ENCODE peak calls at places on chromosomes 13 and 19, in eight cellular contexts. Q is pancreas, Z is brain microvascular endothelial cell, D is neural crest cell, V is endothelial cell, H is NB4, M is GM12864, Y is astrocyte. X is an unnamed sample.

GRCh38 chr13:80048802-80049201 is 292.1 kb downstream of the SPRY2 start:
- DNase-seq in M (peak; percentile 74), Z (peak; percentile 99), D (peak; percentile 8), V (peak; percentile 16), Y (peak; percentile 98), H (peak; percentile 98), Q (peak; percentile 47), X (peak; percentile 12)

GRCh38 chr19:38263696-38264485 is 482 bp upstream of the SPINT2 start:
- DNase-seq in Q (peak; percentile 98), Z (peak; percentile 63), D (no peak), Y (peak; percentile 54), M (no peak), V (no peak), H (no peak), X (peak; percentile 100)

GRCh38 chr19:4278460-4278901 is 585 bp upstream of the SHD start:
- DNase-seq in H (peak; percentile 24), M (no peak), Z (no peak), Q (no peak), Y (no peak), D (no peak), V (no peak), X (no peak)

GRCh38 chr19:21358768-21359451 is at the start of gene ZNF738:
- DNase-seq in H (peak; percentile 98), Y (peak; percentile 92), V (peak; percentile 86), Q (peak; percentile 88), Z (peak; percentile 96), M (peak; percentile 87), D (peak; percentile 83), X (peak; percentile 79)

GRCh38 chr13:31134055-31134711 is 27.5 kb downstream of the HSPH1 start:
- DNase-seq in V (no peak), Y (no peak), Q (no peak), Z (no peak), D (no peak), M (no peak), H (no peak), X (no peak)

GRCh38 chr13:33932765-33933406 is 114.9 kb downstream of the RFC3 start:
- DNase-seq in Y (peak; percentile 75), H (no peak), Z (peak; percentile 2), V (no peak), M (no peak), Q (no peak), D (no peak), X (no peak)

GRCh38 chr13:83162493-83162892 is 719.8 kb downstream of the SLITRK1 start:
- DNase-seq in Z (no peak), Y (no peak), V (no peak), H (no peak), M (no peak), Q (no peak), D (no peak), X (no peak)

GRCh38 chr19:11138659-11139526 is 16.7 kb downstream of the SPC24 start:
- DNase-seq in V (peak; percentile 47), H (peak; percentile 81), D (no peak), M (no peak), Q (peak; percentile 40), Y (peak; percentile 65), Z (peak; percentile 73), X (peak; percentile 53)

GRCh38 chr19:55529636-55530230 is 7.2 kb downstream of the SBK2 start:
- DNase-seq in D (no peak), Y (no peak), Q (no peak), H (no peak), V (no peak), M (no peak), Z (no peak), X (no peak)

GRCh38 chr19:4246767-4247593 is at the start of gene YJU2:
- DNase-seq in Z (peak; percentile 99), Q (peak; percentile 97), V (peak; percentile 97), H (peak; percentile 96), D (peak; percentile 98), Y (peak; percentile 98), M (peak; percentile 98), X (peak; percentile 97)

GRCh38 chr13:83780201-83780600 is 102.1 kb downstream of the SLITRK1 start:
- DNase-seq in Z (peak; percentile 47), Q (peak; percentile 10), H (peak; percentile 56), M (no peak), D (no peak), Y (peak; percentile 8), V (peak; percentile 36), X (no peak)

GRCh38 chr19:41755328-41755913 is at the start of gene CEACAM6:
- DNase-seq in Y (no peak), M (no peak), Q (no peak), D (no peak), H (no peak), V (no peak), Z (no peak), X (peak; percentile 24)

GRCh38 chr19:19637186-19637522 is 6.3 kb downstream of the GMIP start:
- DNase-seq in Z (no peak), Q (no peak), Y (no peak), D (no peak), H (no peak), M (no peak), V (no peak), X (no peak)

GRCh38 chr13:99895999-99896695 is 75.4 kb downstream of the ZIC5 start:
- DNase-seq in Z (no peak), D (peak; percentile 35), Y (no peak), Q (no peak), M (no peak), H (no peak), V (peak; percentile 14), X (no peak)

GRCh38 chr19:10812196-10812595 is 23.8 kb downstream of the TMED1 start:
- DNase-seq in Z (no peak), M (no peak), Q (no peak), D (no peak), H (peak; percentile 46), Y (no peak), V (no peak), X (no peak)

GRCh38 chr19:8640402-8641004 is 10.1 kb downstream of the NFILZ start:
- DNase-seq in Y (no peak), H (peak; percentile 100), D (no peak), Z (no peak), M (no peak), V (no peak), Q (no peak), X (peak; percentile 22)

GRCh38 chr13:111656439-111656838 is 336.0 kb downstream of the TEX29 start:
- DNase-seq in D (no peak), H (no peak), V (no peak), Z (no peak), Q (no peak), M (no peak), Y (no peak), X (no peak)

GRCh38 chr19:18152444-18152816 is 533 bp upstream of the PIK3R2 start:
- DNase-seq in H (peak; percentile 99), M (peak; percentile 100), V (peak; percentile 95), Y (peak; percentile 90), Q (peak; percentile 96), Z (peak; percentile 98), D (peak; percentile 99), X (peak; percentile 89)

GRCh38 chr13:105346141-105346766 is 1189.2 kb downstream of the EFNB2 start:
- DNase-seq in H (no peak), M (no peak), Z (peak; percentile 82), Y (peak; percentile 92), D (no peak), Q (no peak), V (no peak), X (no peak)

DNA sequence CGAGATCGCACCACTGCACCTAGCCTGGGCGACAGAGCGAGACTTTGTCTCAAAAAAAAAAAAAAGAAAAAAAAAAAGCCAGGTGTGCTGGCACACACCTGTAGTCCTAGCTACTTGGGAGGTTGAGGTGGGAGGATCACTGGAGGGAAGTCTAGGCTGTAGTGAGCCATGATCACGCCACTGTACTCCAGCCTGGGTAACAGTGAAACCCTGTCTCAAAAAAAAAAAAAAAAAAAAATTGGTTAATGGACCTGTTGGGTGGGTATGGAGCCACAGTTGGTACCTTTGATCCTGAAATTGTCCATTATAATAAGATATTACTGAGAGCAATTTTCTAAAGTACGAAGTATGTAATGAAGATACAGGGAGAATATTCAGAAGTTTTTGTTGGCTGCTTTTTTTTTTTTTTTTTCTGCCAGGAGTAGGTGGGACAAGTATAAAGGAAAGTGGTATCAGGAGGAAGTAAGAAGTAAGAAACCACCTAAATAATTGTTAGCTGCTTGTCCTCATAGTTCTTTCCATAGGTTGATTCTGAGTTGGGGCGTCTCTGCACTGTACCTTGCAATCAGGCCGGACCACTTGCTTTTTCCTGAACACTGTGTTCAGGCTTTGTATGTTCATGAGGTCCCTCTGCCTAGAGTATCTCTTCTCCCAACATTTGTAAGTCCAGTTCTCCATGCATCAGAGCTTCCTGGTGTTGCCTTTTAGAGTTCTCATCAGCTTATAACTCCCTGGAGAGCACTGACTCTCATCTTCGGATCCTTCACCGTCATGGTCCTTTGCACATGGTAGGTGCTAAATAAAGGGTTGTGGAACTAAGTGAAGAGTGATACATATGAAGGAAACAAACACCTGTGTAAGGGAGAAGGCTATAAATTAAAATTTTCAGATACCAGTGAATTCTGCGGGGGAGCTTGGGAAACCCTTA is 31.7 kb downstream of the ARHGAP35 start:
- DNase-seq in Q (no peak), M (no peak), Z (no peak), Y (no peak), D (no peak), V (no peak), H (no peak), X (no peak)
- TF ChIP-seq CTCF in Q (no peak), M (no peak), Z (no peak), Y (no peak), D (no peak), V (no peak), H (no peak), X (no peak)

GRCh38 chr13:95385373-95385772 is 84.1 kb upstream of the ABCC4 start:
- DNase-seq in D (no peak), Q (no peak), V (no peak), Y (no peak), H (no peak), Z (no peak), M (no peak), X (no peak)
- TF ChIP-seq CTCF in D (no peak), Q (no peak), V (no peak), Y (no peak), H (no peak), Z (no peak), M (no peak), X (no peak)

DNA sequence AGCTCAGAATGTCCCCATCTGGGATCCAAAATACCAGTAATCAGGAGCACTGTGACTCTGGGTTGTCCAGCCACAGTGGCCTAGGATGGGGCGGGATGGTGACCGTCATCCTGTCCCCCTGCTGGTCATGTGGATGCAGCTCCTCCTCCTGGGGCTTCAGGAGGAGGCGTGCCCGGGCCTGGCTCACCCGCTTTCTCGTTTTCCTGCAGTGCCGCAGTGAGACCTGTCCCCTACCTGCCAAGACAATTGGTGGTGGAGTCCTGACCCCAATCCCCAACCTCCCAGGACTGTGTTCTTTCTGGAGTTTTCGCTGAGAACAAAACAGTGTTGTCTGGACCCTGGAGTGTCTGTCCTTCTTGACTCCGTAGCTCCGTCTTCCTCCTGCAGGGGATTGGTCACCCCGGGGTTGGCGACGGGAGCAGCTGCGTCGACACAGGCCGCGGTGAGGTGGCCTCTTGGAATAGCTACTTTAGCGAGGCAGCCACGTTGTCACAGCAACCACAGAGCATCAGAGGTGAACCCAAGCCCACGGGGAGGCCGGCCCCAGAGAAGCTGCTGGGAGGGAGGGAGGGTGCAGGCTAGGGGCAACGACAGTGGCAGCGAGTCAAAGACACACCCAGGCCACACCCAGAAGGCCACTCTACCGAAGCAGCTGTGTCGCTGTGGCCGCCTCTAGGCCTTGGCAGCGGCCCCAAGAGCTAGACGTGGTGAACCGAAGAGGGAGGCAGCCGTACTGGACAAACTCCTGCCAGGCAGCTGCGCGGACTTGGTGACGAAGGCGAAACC is 10.1 kb upstream of the EMC10 start:
- DNase-seq in Q (no peak), H (no peak), M (no peak), V (no peak), Z (no peak), D (peak; percentile 59), Y (no peak), X (peak; percentile 58)
- TF ChIP-seq CTCF in Q (no peak), H (no peak), M (peak; percentile 29), V (no peak), Z (peak; percentile 51), D (peak; percentile 62), Y (no peak), X (peak; percentile 31)

GRCh38 chr13:36787181-36787580 is 31.8 kb upstream of the RFXAP start:
- DNase-seq in Z (no peak), M (no peak), Q (no peak), V (peak; percentile 8), H (no peak), D (no peak), Y (no peak), X (no peak)
- TF ChIP-seq CTCF in Z (no peak), M (no peak), Q (no peak), V (no peak), H (no peak), D (no peak), Y (no peak), X (no peak)